ENCODE peak calls at places on chromosomes 12 and 14, in four cellular contexts. K is colonic mucosa; M is CD4-positive, alpha-beta memory T cell; E is breast epithelium. B is an unnamed sample.

GRCh38 chr14:100428727-100429126 is 105.6 kb downstream of the SLC25A47 start:
- DNase-seq in K (no peak), M (no peak), E (no peak), B (no peak)

GRCh38 chr14:99246536-99247083 is 25.4 kb downstream of the BCL11B start:
- DNase-seq in K (no peak), M (peak; percentile 66), E (no peak), B (no peak)

GRCh38 chr14:39731912-39732311 is 299.7 kb upstream of the FBXO33 start:
- DNase-seq in K (no peak), M (no peak), E (no peak), B (no peak)

GRCh38 chr12:22124987-22125386 is 79.0 kb downstream of the CMAS start:
- DNase-seq in K (no peak), M (no peak), E (no peak), B (no peak)

GRCh38 chr14:64919618-64920017 is 5.4 kb downstream of the CHURC1 start:
- DNase-seq in K (no peak), M (no peak), E (no peak), B (no peak)

GRCh38 chr14:72715910-72716268 is 178.0 kb downstream of the DPF3 start:
- DNase-seq in K (no peak), M (no peak), E (peak; percentile 20), B (no peak)

GRCh38 chr12:120012067-120012621 is 23.1 kb downstream of the BICDL1 start:
- DNase-seq in K (no peak), M (peak; percentile 88), E (no peak), B (peak; percentile 83)

GRCh38 chr12:107990325-107990724 is 138.8 kb upstream of the WSCD2 start:
- DNase-seq in K (peak; percentile 25), M (peak; percentile 24), E (no peak), B (no peak)

GRCh38 chr12:65895759-65896656 is 71.7 kb downstream of the HMGA2 start:
- DNase-seq in K (no peak), M (no peak), E (no peak), B (no peak)

GRCh38 chr12:22215467-22216253 is 118.8 kb downstream of the ST8SIA1 start:
- DNase-seq in K (no peak), M (no peak), E (no peak), B (no peak)

GRCh38 chr14:102094101-102094500 is 7.3 kb upstream of the HSP90AA1 start:
- DNase-seq in K (no peak), M (no peak), E (no peak), B (no peak)

GRCh38 chr12:131617179-131617578 is 93.7 kb upstream of the SFSWAP start:
- DNase-seq in K (no peak), M (no peak), E (no peak), B (no peak)

GRCh38 chr12:131619106-131619642 is 91.7 kb upstream of the SFSWAP start:
- DNase-seq in K (no peak), M (no peak), E (no peak), B (no peak)

GRCh38 chr12:131618303-131618658 is 92.6 kb upstream of the SFSWAP start:
- DNase-seq in K (no peak), M (no peak), E (no peak), B (no peak)

GRCh38 chr12:131616316-131617098 is 94.4 kb upstream of the SFSWAP start:
- DNase-seq in K (no peak), M (no peak), E (no peak), B (no peak)

DNA sequence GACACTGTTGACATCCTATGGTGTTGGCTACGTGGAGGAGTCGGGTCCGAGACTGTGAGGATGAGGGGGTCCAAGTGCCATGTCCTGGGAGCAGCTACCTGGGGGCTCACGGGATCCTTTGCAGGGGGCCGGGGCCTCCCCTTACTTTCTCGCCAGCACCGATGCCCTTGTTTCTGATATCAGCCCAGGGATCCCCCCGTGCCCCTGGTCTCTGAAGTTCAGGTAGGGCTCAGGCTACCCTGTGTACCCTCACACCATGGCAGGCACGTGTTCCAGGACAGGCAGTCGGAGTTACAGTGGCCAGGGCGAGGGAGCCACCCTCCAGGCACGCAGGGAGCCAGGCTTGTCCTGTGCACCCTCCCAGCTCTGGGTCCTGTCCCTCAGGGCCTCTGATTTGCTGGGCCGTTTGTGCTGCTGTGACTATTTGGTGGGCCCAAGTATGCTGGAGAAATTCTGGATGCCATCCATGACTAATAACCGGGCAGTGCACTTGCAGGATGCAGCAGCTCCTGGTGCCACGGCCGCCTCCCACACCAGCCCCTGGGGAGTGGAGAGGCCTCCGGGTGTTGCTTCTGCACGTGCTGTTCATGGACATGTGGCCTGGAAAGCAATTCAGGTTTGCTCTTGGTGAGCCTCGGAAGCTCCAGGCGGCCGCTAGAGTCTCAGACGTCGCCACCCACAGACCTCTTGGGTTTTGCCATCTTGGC is 93.1 kb upstream of the SFSWAP start:
- DNase-seq in K (no peak), M (no peak), E (no peak), B (no peak)
- H3K27me3 ChIP-seq in K (no peaks in the 10 kb centered on the region), M (peaks cover 3% of the 10 kb centered on the region), E (no peaks in the 10 kb centered on the region), B (no peaks in the 10 kb centered on the region)

DNA sequence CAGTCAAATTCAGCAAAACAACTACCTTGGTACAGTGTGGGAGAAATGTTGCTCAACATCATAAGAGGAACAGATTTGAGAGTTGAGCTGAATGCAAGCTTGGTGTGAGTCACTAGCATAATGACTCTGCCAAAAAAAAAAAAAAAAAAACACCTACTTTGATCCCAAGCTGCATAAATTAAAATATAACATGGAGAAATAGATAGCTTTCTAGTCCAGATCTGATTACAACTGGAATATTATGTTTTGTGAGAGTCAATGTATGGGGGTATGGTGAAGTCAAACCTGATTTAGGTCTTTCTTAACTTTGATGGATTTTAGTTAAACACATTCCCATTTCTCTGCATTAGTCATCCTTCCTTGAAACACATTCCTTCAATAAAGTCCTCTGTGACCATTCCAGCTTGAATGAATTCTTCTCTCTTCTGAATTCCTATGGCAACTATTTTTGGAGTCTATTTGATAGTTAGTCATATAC is 188.1 kb downstream of the SLC5A8 start:
- DNase-seq in K (no peak), M (no peak), E (no peak), B (no peak)
- H3K36me3 ChIP-seq in K (no peaks in the 10 kb centered on the region), M (no peaks in the 10 kb centered on the region), E (no peaks in the 10 kb centered on the region), B (no peaks in the 10 kb centered on the region)

GRCh38 chr14:54253195-54253947 is 143.4 kb upstream of the CDKN3 start:
- DNase-seq in K (no peak), M (no peak), E (no peak), B (no peak)

GRCh38 chr14:54252072-54252730 is 144.6 kb upstream of the CDKN3 start:
- DNase-seq in K (no peak), M (no peak), E (peak; percentile 27), B (no peak)

GRCh38 chr14:54256156-54256555 is 140.7 kb upstream of the CDKN3 start:
- DNase-seq in K (no peak), M (no peak), E (no peak), B (no peak)

DNA sequence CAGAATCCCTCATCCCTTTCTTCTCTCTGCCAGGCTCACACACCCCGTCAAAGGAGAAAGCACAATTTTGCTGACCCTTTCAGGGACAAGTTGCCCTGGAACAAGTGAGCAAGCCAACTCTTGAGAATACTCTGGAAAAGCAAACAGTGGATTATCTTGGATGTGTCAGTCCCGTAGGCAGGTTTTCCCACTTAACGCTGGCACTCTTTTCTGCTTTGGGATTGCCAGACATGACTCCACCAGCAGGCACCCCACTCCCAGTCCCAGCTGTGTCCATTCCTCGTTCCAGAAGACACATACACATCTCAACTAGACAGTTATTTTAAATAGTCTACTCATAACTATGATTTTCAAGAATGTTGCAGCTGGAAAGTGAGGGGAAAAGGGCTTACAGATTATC is 145.5 kb upstream of the CDKN3 start:
- DNase-seq in K (no peak), M (no peak), E (no peak), B (no peak)
- H3K27ac ChIP-seq in K (no peak overlapping the region), M (no peak overlapping the region), E (no peak overlapping the region), B (no peak overlapping the region)

GRCh38 chr14:104245723-104246122 is 107.3 kb downstream of the KIF26A start:
- DNase-seq in K (no peak), M (no peak), E (no peak), B (no peak)
- H3K27me3 ChIP-seq in K (no peaks in the 10 kb centered on the region), M (no peaks in the 10 kb centered on the region), E (no peaks in the 10 kb centered on the region), B (no peaks in the 10 kb centered on the region)

GRCh38 chr12:3655331-3655900 is 97.5 kb downstream of the CRACR2A start:
- DNase-seq in K (no peak), M (no peak), E (no peak), B (no peak)

GRCh38 chr12:3661028-3661427 is 91.9 kb downstream of the CRACR2A start:
- DNase-seq in K (no peak), M (no peak), E (no peak), B (no peak)

GRCh38 chr12:3662516-3662915 is 90.4 kb downstream of the CRACR2A start:
- DNase-seq in K (no peak), M (no peak), E (no peak), B (no peak)

GRCh38 chr12:3656946-3657622 is 95.8 kb downstream of the CRACR2A start:
- DNase-seq in K (no peak), M (no peak), E (no peak), B (no peak)

GRCh38 chr12:3658327-3659163 is 94.4 kb downstream of the CRACR2A start:
- DNase-seq in K (peak; percentile 57), M (peak; percentile 22), E (no peak), B (peak; percentile 2)
- H3K36me3 ChIP-seq in K (no peaks in the 10 kb centered on the region), M (peaks cover 66% of the 10 kb centered on the region), E (no peaks in the 10 kb centered on the region), B (peaks cover 52% of the 10 kb centered on the region)

GRCh38 chr14:91327661-91328312 is 83.3 kb upstream of the GPR68 start:
- DNase-seq in K (no peak), M (no peak), E (no peak), B (no peak)

GRCh38 chr14:91325211-91325610 is 80.7 kb upstream of the GPR68 start:
- DNase-seq in K (no peak), M (no peak), E (no peak), B (no peak)

GRCh38 chr14:91324606-91324950 is 80.1 kb upstream of the GPR68 start:
- DNase-seq in K (no peak), M (no peak), E (no peak), B (no peak)

GRCh38 chr14:91327201-91327600 is 82.7 kb upstream of the GPR68 start:
- DNase-seq in K (no peak), M (no peak), E (no peak), B (no peak)

DNA sequence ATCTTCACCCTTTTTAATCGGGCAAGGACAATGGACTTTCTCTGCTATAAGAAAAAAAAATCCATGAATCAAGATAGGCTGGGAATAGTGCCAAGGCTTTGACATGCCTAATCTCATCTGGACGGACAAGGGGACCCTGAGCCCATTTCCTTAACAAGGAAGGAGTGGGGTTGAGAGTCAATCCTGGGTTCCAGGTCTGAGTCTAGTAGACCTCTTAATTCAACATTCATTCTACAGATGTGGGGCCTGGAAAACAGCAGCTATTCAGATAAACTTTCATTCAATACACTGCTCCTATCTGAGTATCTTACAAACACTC is 82.0 kb upstream of the GPR68 start:
- DNase-seq in K (no peak), M (no peak), E (no peak), B (no peak)
- H3K27ac ChIP-seq in K (no peak overlapping the region), M (peak overlapping the region; percentile 1), E (no peak overlapping the region), B (peak overlapping the region; percentile 93)

GRCh38 chr14:94135476-94135875 is 6.1 kb upstream of the IFI27L2 start:
- DNase-seq in K (no peak), M (no peak), E (no peak), B (no peak)
- H3K27me3 ChIP-seq in K (no peaks in the 10 kb centered on the region), M (no peaks in the 10 kb centered on the region), E (no peaks in the 10 kb centered on the region), B (no peaks in the 10 kb centered on the region)

DNA sequence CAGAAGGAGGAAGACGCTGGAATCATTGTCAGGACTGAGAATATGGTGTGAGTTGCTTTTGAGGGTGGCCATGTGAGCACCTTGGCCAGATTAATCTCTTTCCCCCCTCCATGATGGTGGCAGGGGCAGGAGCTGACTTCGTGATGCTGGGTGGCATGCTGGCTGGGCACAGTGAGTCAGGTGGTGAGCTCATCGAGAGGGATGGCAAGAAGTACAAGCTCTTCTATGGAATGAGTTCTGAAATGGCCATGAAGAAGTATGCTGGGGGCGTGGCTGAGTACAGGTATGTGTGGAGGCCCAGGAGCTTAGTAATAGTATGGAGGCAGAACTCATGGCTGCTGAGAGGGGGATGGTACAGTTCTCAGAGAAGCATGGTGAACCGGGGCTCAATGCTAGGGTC is 4.3 kb downstream of the TINF2 start:
- DNase-seq in K (no peak), M (no peak), E (no peak), B (no peak)
- H3K36me3 ChIP-seq in K (no peaks in the 10 kb centered on the region), M (peaks cover 68% of the 10 kb centered on the region), E (no peaks in the 10 kb centered on the region), B (peaks cover 54% of the 10 kb centered on the region)

B was measured in effector memory CD4-positive, alpha-beta T cell.